ENCODE peak calls at places on chromosomes 13 and 19, in four cellular contexts. One of them, this sample, is unnamed.

GRCh38 chr13:78609464-78610205 is 6.3 kb upstream of the POU4F1 start:
- DNase-seq in ELR: peak; percentile 34
- DNase-seq in NB4: no peak
- DNase-seq in AG09319: no peak
- DNase-seq in this sample: no peak

GRCh38 chr19:6374711-6375410 is 872 bp downstream of the PSPN start:
- DNase-seq in AG09319: no peak
- DNase-seq in ELR: no peak
- DNase-seq in NB4: no peak
- DNase-seq in this sample: no peak

GRCh38 chr13:52156724-52157251 is 2.6 kb downstream of the NEK3 start:
- DNase-seq in AG09319: no peak
- DNase-seq in ELR: no peak
- DNase-seq in NB4: no peak
- DNase-seq in this sample: no peak

GRCh38 chr13:27482996-27483395 is 32.6 kb upstream of the MTIF3 start:
- DNase-seq in NB4: peak; percentile 56
- DNase-seq in AG09319: no peak
- DNase-seq in ELR: no peak
- DNase-seq in this sample: no peak

GRCh38 chr13:21434588-21434987 is 24.5 kb downstream of the ZDHHC20 start:
- DNase-seq in ELR: no peak
- DNase-seq in AG09319: no peak
- DNase-seq in NB4: no peak
- DNase-seq in this sample: no peak

GRCh38 chr13:39588384-39588783 is 14.6 kb downstream of the LHFPL6 start:
- DNase-seq in AG09319: no peak
- DNase-seq in NB4: no peak
- DNase-seq in ELR: no peak
- DNase-seq in this sample: no peak

GRCh38 chr13:98203641-98204326 is 26.7 kb upstream of the RNF113B start:
- DNase-seq in AG09319: peak; percentile 23
- DNase-seq in NB4: no peak
- DNase-seq in ELR: no peak
- DNase-seq in this sample: no peak

GRCh38 chr13:51258612-51259358 is 36.6 kb downstream of the FAM124A start:
- DNase-seq in AG09319: no peak
- DNase-seq in ELR: no peak
- DNase-seq in NB4: no peak
- DNase-seq in this sample: no peak

GRCh38 chr13:49439609-49440008 is 4.3 kb downstream of the CAB39L start:
- DNase-seq in AG09319: no peak
- DNase-seq in NB4: no peak
- DNase-seq in ELR: no peak
- DNase-seq in this sample: no peak

GRCh38 chr19:44985445-44985844 is 15.8 kb upstream of the RELB start:
- DNase-seq in ELR: no peak
- DNase-seq in NB4: no peak
- DNase-seq in AG09319: no peak
- DNase-seq in this sample: no peak

GRCh38 chr13:23629566-23630272 is 59.5 kb downstream of the TNFRSF19 start:
- DNase-seq in AG09319: no peak
- DNase-seq in NB4: no peak
- DNase-seq in ELR: no peak
- DNase-seq in this sample: no peak

GRCh38 chr13:29563941-29564340 is 31.5 kb downstream of the SLC7A1 start:
- DNase-seq in AG09319: no peak
- DNase-seq in ELR: no peak
- DNase-seq in NB4: no peak
- DNase-seq in this sample: no peak

GRCh38 chr13:94483970-94484369 is 4.5 kb upstream of the DCT start:
- DNase-seq in AG09319: no peak
- DNase-seq in NB4: no peak
- DNase-seq in ELR: no peak
- DNase-seq in this sample: no peak

GRCh38 chr13:94706854-94707399 is 5.4 kb downstream of the SOX21 start:
- DNase-seq in AG09319: no peak
- DNase-seq in NB4: no peak
- DNase-seq in ELR: no peak
- DNase-seq in this sample: no peak

GRCh38 chr13:44755872-44756271 is 179.7 kb upstream of the TSC22D1 start:
- DNase-seq in ELR: peak; percentile 85
- DNase-seq in AG09319: no peak
- DNase-seq in NB4: no peak
- DNase-seq in this sample: no peak

GRCh38 chr19:5804516-5805464 is at the start of gene NRTN:
- DNase-seq in ELR: no peak
- DNase-seq in NB4: no peak
- DNase-seq in AG09319: no peak
- DNase-seq in this sample: no peak

GRCh38 chr19:7923295-7924191 is 2.4 kb downstream of the CTXN1 start:
- DNase-seq in ELR: no peak
- DNase-seq in NB4: peak; percentile 59
- DNase-seq in AG09319: no peak
- DNase-seq in this sample: no peak

GRCh38 chr19:17329061-17329767 is 5.4 kb downstream of the ANO8 start:
- DNase-seq in NB4: no peak
- DNase-seq in AG09319: no peak
- DNase-seq in ELR: no peak
- DNase-seq in this sample: no peak

GRCh38 chr13:28475916-28476725 is 18.8 kb downstream of the FLT1 start:
- DNase-seq in NB4: peak; percentile 84
- DNase-seq in AG09319: peak; percentile 64
- DNase-seq in ELR: peak; percentile 93
- DNase-seq in this sample: no peak

GRCh38 chr19:28737021-28737525 is 475.9 kb downstream of the UQCRFS1 start:
- DNase-seq in AG09319: peak; percentile 15
- DNase-seq in NB4: peak; percentile 33
- DNase-seq in ELR: peak; percentile 69
- DNase-seq in this sample: no peak

GRCh38 chr13:110116072-110116487 is 190.9 kb downstream of the COL4A1 start:
- DNase-seq in ELR: peak; percentile 73
- DNase-seq in NB4: peak; percentile 62
- DNase-seq in AG09319: no peak
- DNase-seq in this sample: no peak

GRCh38 chr13:32117696-32118095 is 86.1 kb downstream of the FRY start:
- DNase-seq in ELR: no peak
- DNase-seq in NB4: peak; percentile 96
- DNase-seq in AG09319: no peak
- DNase-seq in this sample: no peak